ENCODE peak calls at places on chromosomes 1 and 21, in eight cellular contexts. One of them, this sample, is unnamed. For H3K9me3, the result is how much of the 10 kb centered on the place peaks cover.

GRCh38 chr1:170520601-170521000 is 11.4 kb upstream of the GORAB start:
- DNase-seq in A673: no peak
- DNase-seq in left ventricle myocardium inferior: no peak
- DNase-seq in GM23248: peak
- DNase-seq in GM12878: no peak
- DNase-seq in HepG2: no peak
- DNase-seq in mammary epithelial cell: no peak
- DNase-seq in Peyer's patch: no peak
- DNase-seq in this sample: no peak

GRCh38 chr1:218817747-218818146 is 355.9 kb upstream of the LYPLAL1 start:
- DNase-seq in left ventricle myocardium inferior: no peak
- DNase-seq in GM23248: no peak
- DNase-seq in HepG2: no peak
- DNase-seq in Peyer's patch: no peak
- DNase-seq in mammary epithelial cell: no peak
- DNase-seq in GM12878: no peak
- DNase-seq in A673: no peak
- DNase-seq in this sample: no peak

GRCh38 chr1:157697781-157698569 is 2.6 kb downstream of the FCRL3 start:
- DNase-seq in left ventricle myocardium inferior: no peak
- DNase-seq in A673: no peak
- DNase-seq in GM12878: no peak
- DNase-seq in GM23248: no peak
- DNase-seq in HepG2: no peak
- DNase-seq in mammary epithelial cell: no peak
- DNase-seq in Peyer's patch: peak
- DNase-seq in this sample: no peak

GRCh38 chr1:172322219-172323061 is 98.0 kb upstream of the C1orf105 start:
- DNase-seq in left ventricle myocardium inferior: peak
- DNase-seq in Peyer's patch: no peak
- DNase-seq in GM12878: no peak
- DNase-seq in mammary epithelial cell: peak
- DNase-seq in A673: peak
- DNase-seq in GM23248: peak
- DNase-seq in HepG2: no peak
- DNase-seq in this sample: peak

GRCh38 chr1:153347856-153348255 is 785 bp downstream of the PGLYRP4 start:
- DNase-seq in GM23248: no peak
- DNase-seq in mammary epithelial cell: no peak
- DNase-seq in HepG2: no peak
- DNase-seq in left ventricle myocardium inferior: no peak
- DNase-seq in GM12878: no peak
- DNase-seq in Peyer's patch: no peak
- DNase-seq in A673: no peak
- DNase-seq in this sample: no peak

GRCh38 chr1:228339766-228340685 is 66.6 kb downstream of the TRIM11 start:
- DNase-seq in GM12878: no peak
- DNase-seq in left ventricle myocardium inferior: no peak
- DNase-seq in mammary epithelial cell: no peak
- DNase-seq in A673: no peak
- DNase-seq in HepG2: no peak
- DNase-seq in Peyer's patch: no peak
- DNase-seq in GM23248: no peak
- DNase-seq in this sample: no peak

GRCh38 chr1:36108314-36108713 is 16.7 kb downstream of the COL8A2 start:
- DNase-seq in A673: no peak
- DNase-seq in GM23248: no peak
- DNase-seq in HepG2: no peak
- DNase-seq in GM12878: no peak
- DNase-seq in Peyer's patch: no peak
- DNase-seq in left ventricle myocardium inferior: no peak
- DNase-seq in mammary epithelial cell: no peak
- DNase-seq in this sample: no peak

GRCh38 chr1:3691421-3692204 is 39.3 kb downstream of the TP73 start:
- DNase-seq in GM23248: no peak
- DNase-seq in HepG2: no peak
- DNase-seq in left ventricle myocardium inferior: no peak
- DNase-seq in mammary epithelial cell: no peak
- DNase-seq in GM12878: no peak
- DNase-seq in Peyer's patch: no peak
- DNase-seq in A673: no peak
- DNase-seq in this sample: no peak

GRCh38 chr1:44707959-44708831 is 22.8 kb downstream of the RNU5D-1 start:
- DNase-seq in mammary epithelial cell: peak
- DNase-seq in left ventricle myocardium inferior: no peak
- DNase-seq in HepG2: peak
- DNase-seq in Peyer's patch: peak
- DNase-seq in A673: peak
- DNase-seq in GM23248: peak
- DNase-seq in GM12878: no peak
- DNase-seq in this sample: no peak

GRCh38 chr1:180862305-180862704 is 50.4 kb upstream of the KIAA1614 start:
- DNase-seq in GM23248: peak
- DNase-seq in mammary epithelial cell: no peak
- DNase-seq in left ventricle myocardium inferior: no peak
- DNase-seq in HepG2: no peak
- DNase-seq in A673: no peak
- DNase-seq in GM12878: no peak
- DNase-seq in Peyer's patch: no peak
- DNase-seq in this sample: no peak

GRCh38 chr1:230919201-230919600 is 50.9 kb upstream of the C1orf198 start:
- DNase-seq in mammary epithelial cell: no peak
- DNase-seq in A673: peak
- DNase-seq in GM12878: no peak
- DNase-seq in HepG2: no peak
- DNase-seq in GM23248: no peak
- DNase-seq in Peyer's patch: no peak
- DNase-seq in left ventricle myocardium inferior: no peak
- DNase-seq in this sample: no peak

GRCh38 chr1:162404550-162405160 is 7.3 kb downstream of the SH2D1B start:
- DNase-seq in HepG2: no peak
- DNase-seq in mammary epithelial cell: peak
- DNase-seq in GM12878: no peak
- DNase-seq in left ventricle myocardium inferior: no peak
- DNase-seq in Peyer's patch: no peak
- DNase-seq in A673: peak
- DNase-seq in GM23248: peak
- DNase-seq in this sample: no peak

GRCh38 chr1:6414443-6414844 is 5.3 kb downstream of the HES2 start:
- DNase-seq in HepG2: peak
- DNase-seq in GM12878: peak
- DNase-seq in A673: peak
- DNase-seq in left ventricle myocardium inferior: no peak
- DNase-seq in Peyer's patch: no peak
- DNase-seq in GM23248: peak
- DNase-seq in mammary epithelial cell: peak
- DNase-seq in this sample: no peak

GRCh38 chr21:32147041-32147440 is 131.8 kb downstream of the MIS18A start:
- DNase-seq in GM23248: no peak
- DNase-seq in GM12878: no peak
- DNase-seq in Peyer's patch: no peak
- DNase-seq in mammary epithelial cell: no peak
- DNase-seq in A673: no peak
- DNase-seq in left ventricle myocardium inferior: no peak
- DNase-seq in HepG2: no peak
- DNase-seq in this sample: no peak

GRCh38 chr1:4745560-4745959 is 91.2 kb downstream of the AJAP1 start:
- DNase-seq in GM23248: no peak
- DNase-seq in A673: no peak
- DNase-seq in HepG2: no peak
- DNase-seq in left ventricle myocardium inferior: no peak
- DNase-seq in GM12878: no peak
- DNase-seq in mammary epithelial cell: no peak
- DNase-seq in Peyer's patch: no peak
- DNase-seq in this sample: no peak

GRCh38 chr1:23224721-23225648 is 7.7 kb upstream of the HTR1D start:
- DNase-seq in HepG2: no peak
- DNase-seq in A673: peak
- DNase-seq in GM23248: peak
- DNase-seq in GM12878: no peak
- DNase-seq in Peyer's patch: no peak
- DNase-seq in left ventricle myocardium inferior: peak
- DNase-seq in mammary epithelial cell: peak
- DNase-seq in this sample: no peak

GRCh38 chr1:182446033-182446669 is 3.8 kb upstream of the RGSL1 start:
- DNase-seq in mammary epithelial cell: peak
- DNase-seq in left ventricle myocardium inferior: no peak
- DNase-seq in GM23248: peak
- DNase-seq in HepG2: peak
- DNase-seq in A673: peak
- DNase-seq in Peyer's patch: no peak
- DNase-seq in GM12878: peak
- DNase-seq in this sample: no peak

GRCh38 chr1:230231739-230232075 is 164.7 kb downstream of the GALNT2 start:
- DNase-seq in GM12878: no peak
- DNase-seq in HepG2: no peak
- DNase-seq in left ventricle myocardium inferior: peak
- DNase-seq in Peyer's patch: peak
- DNase-seq in mammary epithelial cell: no peak
- DNase-seq in GM23248: no peak
- DNase-seq in A673: peak
- DNase-seq in this sample: peak

GRCh38 chr1:92310185-92310597 is 11.3 kb downstream of the RPAP2 start:
- DNase-seq in left ventricle myocardium inferior: no peak
- DNase-seq in GM12878: no peak
- DNase-seq in HepG2: no peak
- DNase-seq in Peyer's patch: no peak
- DNase-seq in A673: peak
- DNase-seq in mammary epithelial cell: peak
- DNase-seq in GM23248: peak
- DNase-seq in this sample: no peak

GRCh38 chr1:83818916-83819315 is 180.0 kb downstream of the TTLL7 start:
- DNase-seq in mammary epithelial cell: peak
- DNase-seq in GM12878: no peak
- DNase-seq in A673: no peak
- DNase-seq in HepG2: peak
- DNase-seq in Peyer's patch: no peak
- DNase-seq in left ventricle myocardium inferior: no peak
- DNase-seq in GM23248: peak
- DNase-seq in this sample: no peak

GRCh38 chr1:215794151-215794550 is 227.0 kb downstream of the KCTD3 start:
- DNase-seq in mammary epithelial cell: no peak
- DNase-seq in GM12878: no peak
- DNase-seq in GM23248: no peak
- DNase-seq in left ventricle myocardium inferior: no peak
- DNase-seq in A673: no peak
- DNase-seq in Peyer's patch: no peak
- DNase-seq in HepG2: no peak
- DNase-seq in this sample: no peak

GRCh38 chr1:163999131-163999530 is 559.9 kb upstream of the PBX1 start:
- DNase-seq in mammary epithelial cell: no peak
- DNase-seq in GM23248: no peak
- DNase-seq in Peyer's patch: no peak
- DNase-seq in HepG2: no peak
- DNase-seq in left ventricle myocardium inferior: no peak
- DNase-seq in GM12878: no peak
- DNase-seq in A673: no peak
- DNase-seq in this sample: no peak

GRCh38 chr1:248098529-248098928 is 3.5 kb downstream of the OR2L13 start:
- DNase-seq in GM12878: no peak
- DNase-seq in A673: no peak
- DNase-seq in mammary epithelial cell: no peak
- DNase-seq in HepG2: no peak
- DNase-seq in Peyer's patch: no peak
- DNase-seq in left ventricle myocardium inferior: no peak
- DNase-seq in GM23248: no peak
- DNase-seq in this sample: no peak

GRCh38 chr1:248094884-248095283 is at the start of gene OR2L13:
- DNase-seq in mammary epithelial cell: no peak
- DNase-seq in A673: no peak
- DNase-seq in GM12878: no peak
- DNase-seq in left ventricle myocardium inferior: no peak
- DNase-seq in GM23248: no peak
- DNase-seq in HepG2: no peak
- DNase-seq in Peyer's patch: no peak
- DNase-seq in this sample: no peak
- H3K9me3 ChIP-seq in mammary epithelial cell: under half
- H3K9me3 ChIP-seq in A673: under half
- H3K9me3 ChIP-seq in GM12878: under half
- H3K9me3 ChIP-seq in left ventricle myocardium inferior: under half
- H3K9me3 ChIP-seq in GM23248: under half
- H3K9me3 ChIP-seq in HepG2: half or more
- H3K9me3 ChIP-seq in Peyer's patch: under half
- H3K9me3 ChIP-seq in this sample: under half

DNA sequence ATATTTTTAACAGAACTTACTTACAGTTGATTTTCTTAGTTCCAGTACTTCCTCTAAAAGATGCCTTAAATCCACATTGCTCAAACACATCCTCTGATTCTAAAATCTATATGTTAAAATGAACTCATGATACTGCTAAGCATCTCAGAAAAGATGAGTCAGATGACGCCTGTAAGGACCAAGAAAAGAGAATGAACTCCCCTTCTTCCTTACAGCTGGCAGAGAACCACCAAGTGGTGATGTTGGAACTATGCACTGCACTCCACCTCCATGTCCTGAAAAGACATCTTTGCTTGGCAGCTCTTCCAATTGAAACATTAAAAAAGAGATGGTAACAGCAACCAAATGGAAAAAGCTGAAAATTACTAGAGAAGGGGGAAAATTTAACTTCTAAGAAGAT is 648.8 kb downstream of the PTPRC start:
- DNase-seq in left ventricle myocardium inferior: no peak
- DNase-seq in Peyer's patch: no peak
- DNase-seq in mammary epithelial cell: no peak
- DNase-seq in GM23248: peak
- DNase-seq in A673: peak
- DNase-seq in GM12878: no peak
- DNase-seq in HepG2: no peak
- DNase-seq in this sample: no peak
- H3K9me3 ChIP-seq in left ventricle myocardium inferior: under half
- H3K9me3 ChIP-seq in Peyer's patch: under half
- H3K9me3 ChIP-seq in mammary epithelial cell: under half
- H3K9me3 ChIP-seq in GM23248: under half
- H3K9me3 ChIP-seq in A673: under half
- H3K9me3 ChIP-seq in GM12878: under half
- H3K9me3 ChIP-seq in HepG2: under half
- H3K9me3 ChIP-seq in this sample: under half

DNA sequence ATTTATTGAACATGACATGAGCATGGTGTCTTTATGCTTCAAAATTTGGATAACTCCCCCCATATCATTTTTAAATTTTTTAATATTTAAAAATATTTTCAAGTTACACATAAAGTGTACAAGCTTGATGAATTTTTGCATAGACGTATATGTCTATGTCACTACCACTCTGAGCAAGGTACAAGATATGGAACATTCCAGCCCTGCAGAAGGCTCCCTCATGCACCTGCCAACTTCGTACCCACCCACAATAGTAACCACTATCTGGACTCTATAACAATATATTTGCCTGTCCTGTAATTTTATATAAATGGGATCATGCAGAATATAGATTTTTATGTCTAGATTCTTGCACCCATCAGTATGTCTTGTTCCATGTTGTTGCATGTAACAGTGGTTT is 74.5 kb downstream of the CNST start:
- DNase-seq in HepG2: no peak
- DNase-seq in Peyer's patch: no peak
- DNase-seq in GM12878: no peak
- DNase-seq in mammary epithelial cell: no peak
- DNase-seq in GM23248: no peak
- DNase-seq in A673: no peak
- DNase-seq in left ventricle myocardium inferior: no peak
- DNase-seq in this sample: no peak
- H3K9me3 ChIP-seq in HepG2: under half
- H3K9me3 ChIP-seq in Peyer's patch: under half
- H3K9me3 ChIP-seq in GM12878: under half
- H3K9me3 ChIP-seq in mammary epithelial cell: under half
- H3K9me3 ChIP-seq in GM23248: under half
- H3K9me3 ChIP-seq in A673: under half
- H3K9me3 ChIP-seq in left ventricle myocardium inferior: under half
- H3K9me3 ChIP-seq in this sample: under half

GRCh38 chr1:247840819-247841218 is 877 bp downstream of the OR11L1 start:
- DNase-seq in left ventricle myocardium inferior: no peak
- DNase-seq in Peyer's patch: no peak
- DNase-seq in GM23248: no peak
- DNase-seq in GM12878: no peak
- DNase-seq in mammary epithelial cell: no peak
- DNase-seq in HepG2: no peak
- DNase-seq in A673: no peak
- DNase-seq in this sample: no peak
- H3K9me3 ChIP-seq in left ventricle myocardium inferior: under half
- H3K9me3 ChIP-seq in Peyer's patch: under half
- H3K9me3 ChIP-seq in GM23248: under half
- H3K9me3 ChIP-seq in GM12878: under half
- H3K9me3 ChIP-seq in mammary epithelial cell: under half
- H3K9me3 ChIP-seq in HepG2: under half
- H3K9me3 ChIP-seq in A673: under half
- H3K9me3 ChIP-seq in this sample: under half